ENCODE peak calls at places on chromosomes 6 and 20, in seven cellular contexts. I is Kasumi-1; H is BE2C; S is Ammon's horn; G is occipital lobe; J is activated T-helper 1 cell treated with anti-CD3 and anti-CD28 coated beads, Interleukin-2, amount 50 U/mL, for 16 hours; Y is non-pigmented ciliary epithelial cell. O is an unnamed sample.

GRCh38 chr6:33112148-33112547 is 36.4 kb downstream of the HLA-DPB1 start:
- DNase-seq in I (peak; percentile 35), J (no peak), G (no peak), S (peak; percentile 82), H (no peak), Y (peak; percentile 20), O (no peak)

GRCh38 chr6:158010591-158011477 is 29.2 kb downstream of the SYNJ2 start:
- DNase-seq in S (no peak), H (no peak), J (no peak), I (no peak), Y (no peak), G (no peak), O (no peak)

GRCh38 chr6:55405474-55406220 is 78.4 kb downstream of the GFRAL start:
- DNase-seq in S (peak; percentile 19), J (no peak), H (no peak), I (no peak), G (no peak), Y (no peak), O (no peak)

GRCh38 chr6:146914563-146915483 is 289.4 kb upstream of the STXBP5 start:
- DNase-seq in I (peak; percentile 17), S (no peak), J (no peak), Y (peak; percentile 93), G (no peak), H (peak; percentile 60), O (peak; percentile 22)

GRCh38 chr6:166705070-166705469 is 78.0 kb upstream of the RPS6KA2 start:
- DNase-seq in J (no peak), H (no peak), S (no peak), I (no peak), Y (no peak), G (no peak), O (no peak)

GRCh38 chr6:139927236-139927635 is 552.8 kb upstream of the CITED2 start:
- DNase-seq in G (no peak), J (no peak), Y (no peak), I (peak; percentile 9), H (no peak), S (no peak), O (no peak)

GRCh38 chr6:33278392-33278741 is 1.4 kb downstream of the B3GALT4 start:
- DNase-seq in G (no peak), S (no peak), I (no peak), H (no peak), J (no peak), Y (no peak), O (no peak)

GRCh38 chr6:408599-409102 is 17.1 kb downstream of the IRF4 start:
- DNase-seq in Y (no peak), J (no peak), G (no peak), I (peak; percentile 81), H (peak; percentile 44), S (no peak), O (no peak)

GRCh38 chr20:14963262-14963663 is 625.9 kb upstream of the FLRT3 start:
- DNase-seq in Y (no peak), G (no peak), H (no peak), J (no peak), S (no peak), I (no peak), O (no peak)

O was measured in uterus.